ENCODE peak calls at places on chromosomes 2 and 18, in five cellular contexts. C is stimulated activated naive CD8-positive, alpha-beta T cell treated with anti-CD3 and anti-CD28 coated beads, Interleukin-15, amount 100 ng/mL, for 72 hours; V is NCI-H510A treated with DMSO at 0.1 percent for 48 hours; B is CD4-positive, alpha-beta memory T cell; E is endodermal cell. N is an unnamed sample.
A peak's percentile ranks its signal among the peaks of the same experiment; 100 is the strongest.

GRCh38 chr18:10056506-10056905 is 142.7 kb downstream of the VAPA start:
- DNase-seq in B (no peak), E (no peak), V (no peak), C (no peak), N (no peak)

GRCh38 chr2:207394812-207395534 is 134.8 kb upstream of the CREB1 start:
- DNase-seq in C (peak; percentile 15), B (no peak), V (no peak), E (no peak), N (no peak)

GRCh38 chr2:37085731-37086147 is 1.4 kb downstream of the GPATCH11 start:
- DNase-seq in C (no peak), E (peak; percentile 56), B (no peak), V (no peak), N (no peak)

GRCh38 chr2:11068856-11069526 is 86.3 kb upstream of the SLC66A3 start:
- DNase-seq in B (no peak), V (no peak), E (no peak), C (no peak), N (no peak)

GRCh38 chr2:145685323-145686050 is 1165.6 kb upstream of the ZEB2 start:
- DNase-seq in B (no peak), E (no peak), C (no peak), V (no peak), N (no peak)

GRCh38 chr18:73841661-73842060 is 306.0 kb downstream of the FBXO15 start:
- DNase-seq in C (no peak), V (no peak), B (no peak), E (no peak), N (no peak)

GRCh38 chr2:160174322-160174721 is 25.8 kb downstream of the ITGB6 start:
- DNase-seq in B (no peak), E (no peak), V (no peak), C (no peak), N (no peak)

GRCh38 chr2:102770506-102770905 is 8.7 kb downstream of the TMEM182 start:
- DNase-seq in E (no peak), B (no peak), C (no peak), V (no peak), N (no peak)

GRCh38 chr2:141611143-141611571 is 519.7 kb downstream of the LRP1B start:
- DNase-seq in C (no peak), E (no peak), B (no peak), V (no peak), N (no peak)

GRCh38 chr2:158973111-158973510 is 4.7 kb downstream of the TANC1 start:
- DNase-seq in V (peak; percentile 83), E (no peak), B (no peak), C (no peak), N (no peak)

GRCh38 chr2:119644186-119644585 is 34.8 kb upstream of the TMEM177 start:
- DNase-seq in V (no peak), B (no peak), C (no peak), E (no peak), N (no peak)

GRCh38 chr2:18830962-18831361 is 241.6 kb upstream of the NT5C1B start:
- DNase-seq in B (no peak), V (no peak), E (no peak), C (no peak), N (no peak)

GRCh38 chr18:45670281-45670962 is 53.6 kb upstream of the SLC14A1 start:
- DNase-seq in E (peak; percentile 39), V (no peak), C (peak; percentile 60), B (peak; percentile 42), N (no peak)

GRCh38 chr2:43130548-43130875 is 95.9 kb downstream of the ZFP36L2 start:
- DNase-seq in B (no peak), C (no peak), E (peak; percentile 40), V (no peak), N (no peak)

GRCh38 chr18:79521806-79522205 is 126.1 kb downstream of the NFATC1 start:
- DNase-seq in B (no peak), V (no peak), E (peak; percentile 14), C (no peak), N (no peak)

GRCh38 chr2:136242687-136243277 is 124.8 kb upstream of the CXCR4 start:
- DNase-seq in B (peak; percentile 43), V (no peak), C (peak; percentile 84), E (no peak), N (no peak)

GRCh38 chr2:81276595-81276994 is 972.0 kb upstream of the LRRTM1 start:
- DNase-seq in E (no peak), V (no peak), B (no peak), C (no peak), N (no peak)

GRCh38 chr2:35495182-35495581 is 860.4 kb upstream of the CRIM1 start:
- DNase-seq in E (peak; percentile 50), C (no peak), V (no peak), B (no peak), N (no peak)

GRCh38 chr2:71224457-71224856 is 2.4 kb downstream of the PAIP2B start:
- DNase-seq in V (peak; percentile 20), B (no peak), E (no peak), C (no peak), N (peak; percentile 19)

GRCh38 chr2:171244466-171244969 is 83.8 kb upstream of the TLK1 start:
- DNase-seq in E (no peak), B (no peak), C (no peak), V (no peak), N (no peak)

N was measured in NCI-H2029 treated with DMSO at 0.1 percent for 48 hours.